ENCODE peak calls at places on chromosomes 4 and X, in five cellular contexts. K is GM12878, F is IMR-90, O is substantia nigra, Q is lower lobe of right lung. B is an unnamed sample.

GRCh38 chr4:76782837-76783236 is 115.1 kb downstream of the SOWAHB start:
- DNase-seq in O (no peak), Q (no peak), F (peak; percentile 85), K (no peak), B (no peak)

GRCh38 chrX:41491267-41492004 is 44.3 kb downstream of the NYX start:
- DNase-seq in O (no peak), K (no peak), Q (no peak), F (peak; percentile 96), B (no peak)

GRCh38 chrX:31123335-31123734 is 51.5 kb upstream of the FTHL17 start:
- DNase-seq in O (no peak), F (no peak), Q (no peak), K (no peak), B (no peak)

GRCh38 chrX:51759055-51759454 is 15.8 kb downstream of the GSPT2 start:
- DNase-seq in F (no peak), K (no peak), Q (no peak), O (no peak), B (no peak)

GRCh38 chr4:98524271-98524670 is 134.1 kb downstream of the TSPAN5 start:
- DNase-seq in F (no peak), K (no peak), Q (no peak), O (no peak), B (no peak)

GRCh38 chrX:13491061-13491460 is 78.3 kb upstream of the EGFL6 start:
- DNase-seq in Q (no peak), F (no peak), O (no peak), K (no peak), B (no peak)

GRCh38 chr4:139840773-139841172 is 175.2 kb downstream of the MGST2 start:
- DNase-seq in O (no peak), K (no peak), F (no peak), Q (no peak), B (no peak)

GRCh38 chr4:155442267-155443105 is 65.7 kb upstream of the MAP9 start:
- DNase-seq in O (no peak), Q (peak; percentile 79), K (no peak), F (peak; percentile 76), B (peak; percentile 55)

GRCh38 chr4:76955187-76955586 is 5.6 kb downstream of the SEPTIN11 start:
- DNase-seq in F (peak; percentile 69), O (no peak), Q (no peak), K (no peak), B (no peak)

GRCh38 chrX:101262590-101262989 is 28.5 kb downstream of the TAF7L start:
- DNase-seq in F (no peak), O (no peak), Q (no peak), K (no peak), B (no peak)

GRCh38 chrX:125646195-125646594 is 326.5 kb downstream of the TEX13C start:
- DNase-seq in K (no peak), O (no peak), Q (no peak), F (no peak), B (no peak)

GRCh38 chr4:84366932-84367331 is 132.2 kb downstream of the NKX6-1 start:
- DNase-seq in K (no peak), Q (no peak), O (no peak), F (no peak), B (no peak)

GRCh38 chr4:106767991-106768390 is 268.1 kb downstream of the DKK2 start:
- DNase-seq in Q (no peak), O (no peak), F (no peak), K (no peak), B (no peak)

GRCh38 chr4:47531241-47531953 is 46.3 kb downstream of the ATP10D start:
- DNase-seq in Q (no peak), F (peak; percentile 90), O (no peak), K (peak; percentile 86), B (peak; percentile 72)

GRCh38 chr4:173834151-173834550 is 304.1 kb upstream of the HAND2 start:
- DNase-seq in F (peak; percentile 7), O (no peak), Q (no peak), K (no peak), B (no peak)

GRCh38 chr4:77501240-77501639 is 104.4 kb upstream of the CXCL13 start:
- DNase-seq in K (no peak), Q (no peak), O (no peak), F (no peak), B (no peak)

GRCh38 chr4:38510201-38510600 is 153.8 kb upstream of the KLF3 start:
- DNase-seq in O (no peak), Q (no peak), K (no peak), F (no peak), B (no peak)

GRCh38 chr4:95158626-95159025 is 390.1 kb downstream of the UNC5C start:
- DNase-seq in F (no peak), K (no peak), Q (no peak), O (no peak), B (no peak)

GRCh38 chrX:2442694-2443093 is 58.1 kb downstream of the DHRSX start:
- DNase-seq in Q (no peak), O (no peak), K (no peak), F (no peak), B (no peak)

GRCh38 chr4:7134737-7135388 is 57.5 kb upstream of the SORCS2 start:
- DNase-seq in K (no peak), F (peak; percentile 84), Q (no peak), O (no peak), B (no peak)

GRCh38 chr4:77922158-77923094 is 59.8 kb downstream of the MRPL1 start:
- DNase-seq in Q (no peak), F (peak; percentile 83), O (no peak), K (no peak), B (no peak)

GRCh38 chr4:95087657-95088455 is 330.1 kb downstream of the BMPR1B start:
- DNase-seq in F (peak; percentile 68), O (no peak), K (no peak), Q (no peak), B (no peak)

GRCh38 chr4:39464886-39465501 is 6.1 kb downstream of the LIAS start:
- DNase-seq in Q (no peak), K (no peak), F (peak; percentile 92), O (no peak), B (no peak)

GRCh38 chr4:161799687-161800086 is 364.1 kb downstream of the FSTL5 start:
- DNase-seq in O (no peak), F (peak; percentile 2), Q (no peak), K (no peak), B (no peak)

GRCh38 chrX:319579-320125 is 1.1 kb upstream of the GTPBP6 start:
- DNase-seq in K (no peak), O (no peak), Q (peak; percentile 67), F (no peak), B (no peak)

GRCh38 chrX:23845316-23845932 is 62.3 kb downstream of the APOO start:
- DNase-seq in O (no peak), F (no peak), Q (no peak), K (no peak), B (no peak)
- H3K27ac ChIP-seq in O (no peak overlapping the region), F (no peak overlapping the region), Q (peak overlapping the region; percentile 68), K (no peak overlapping the region), B (no peak overlapping the region)

DNA sequence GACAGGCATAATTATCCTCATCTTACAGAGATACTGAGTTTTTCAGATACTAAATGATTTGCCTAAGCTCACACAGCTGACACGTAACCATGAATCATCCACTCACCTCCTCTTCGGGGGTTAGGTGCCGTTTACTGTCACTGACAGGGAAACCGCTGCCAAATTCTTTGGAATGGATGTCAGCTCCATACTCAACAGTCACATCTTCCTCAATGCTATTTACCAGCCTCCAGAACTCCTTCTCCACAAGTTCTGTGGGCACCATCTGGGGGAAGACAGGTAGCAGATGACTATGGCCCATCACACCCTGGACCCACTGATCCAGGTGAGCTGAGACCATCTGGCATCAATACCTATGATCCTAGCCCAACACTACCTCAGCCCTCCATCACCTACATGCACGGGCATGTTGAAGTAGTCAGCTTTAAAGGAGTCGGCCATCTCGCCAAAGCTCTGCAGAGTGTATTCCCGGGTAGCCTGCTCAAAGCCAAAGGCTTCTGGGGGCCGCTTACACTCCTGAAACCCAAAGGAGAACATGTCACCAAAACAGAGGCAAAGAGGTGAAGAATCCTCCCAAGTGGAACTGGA is 13.5 kb downstream of the KDM5C start:
- DNase-seq in Q (no peak), O (no peak), F (peak; percentile 61), K (no peak), B (no peak)
- H3K27ac ChIP-seq in Q (no peak overlapping the region), O (no peak overlapping the region), F (no peak overlapping the region), K (no peak overlapping the region), B (no peak overlapping the region)

DNA sequence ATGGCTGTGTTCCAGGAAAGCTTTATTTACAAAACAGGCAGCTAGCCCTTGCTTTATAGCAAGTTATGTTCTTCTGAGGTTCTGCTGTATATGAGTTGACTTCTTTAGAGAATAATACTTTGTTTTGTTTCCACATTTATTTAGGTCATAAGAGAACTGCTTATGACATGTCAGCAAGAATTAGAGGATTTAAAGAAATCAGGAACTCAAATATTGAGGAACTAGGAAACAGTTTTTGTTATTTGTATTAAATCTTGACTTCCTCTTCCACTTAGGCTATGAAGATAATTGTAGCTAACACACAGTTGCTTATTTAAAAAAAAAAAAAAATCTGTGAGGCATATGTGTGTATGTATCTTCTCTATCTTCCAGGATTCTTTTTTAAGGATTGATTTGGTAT is 14.3 kb downstream of the ZRSR2 start:
- DNase-seq in F (no peak), Q (no peak), O (no peak), K (no peak), B (no peak)
- H3K27ac ChIP-seq in F (no peak overlapping the region), Q (peak overlapping the region; percentile 46), O (no peak overlapping the region), K (no peak overlapping the region), B (no peak overlapping the region)

DNA sequence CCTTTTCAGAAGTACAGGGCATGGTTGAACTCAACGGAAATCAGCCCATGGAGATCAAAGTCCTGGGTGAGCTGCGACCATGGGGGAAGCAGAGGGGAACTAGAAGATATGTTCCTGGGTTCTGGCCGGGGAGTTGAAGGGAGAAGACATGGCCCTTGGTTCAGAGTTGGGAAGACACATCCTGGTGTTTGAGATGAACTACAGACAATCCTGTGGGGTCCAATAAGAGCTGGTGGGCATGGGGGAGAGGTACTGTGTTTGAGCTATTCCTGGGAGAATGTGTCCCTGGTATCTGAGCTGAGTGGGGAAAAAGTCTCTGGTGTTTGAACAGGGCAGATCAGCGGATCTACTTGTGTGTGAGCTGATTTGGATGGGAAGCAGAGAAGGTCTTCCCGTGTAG is 7.9 kb downstream of the UBA1 start:
- DNase-seq in Q (no peak), K (no peak), O (no peak), F (no peak), B (no peak)
- H3K27ac ChIP-seq in Q (no peak overlapping the region), K (no peak overlapping the region), O (no peak overlapping the region), F (no peak overlapping the region), B (no peak overlapping the region)

DNA sequence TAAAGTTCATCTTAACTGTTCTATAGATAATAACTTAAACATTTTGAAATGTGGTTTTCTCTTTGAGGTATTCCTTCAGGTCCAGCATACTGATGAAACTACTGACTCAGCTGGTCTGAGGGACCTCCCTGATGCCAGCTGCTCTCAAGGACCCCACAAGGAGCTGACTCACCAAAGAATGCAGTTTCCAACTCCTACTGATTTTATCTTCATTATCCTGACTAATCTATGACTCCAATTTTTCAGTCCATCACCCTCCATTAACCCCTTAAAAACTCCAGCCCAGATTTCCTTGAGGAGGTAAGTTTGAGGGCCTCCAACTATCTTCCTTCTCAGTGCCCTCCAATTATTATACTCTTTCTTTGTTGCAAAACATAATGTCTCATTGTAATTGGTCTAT is 1.4 kb upstream of the UGT2B4 start:
- DNase-seq in K (no peak), Q (no peak), F (no peak), O (no peak), B (no peak)
- H3K27ac ChIP-seq in K (no peak overlapping the region), Q (no peak overlapping the region), F (no peak overlapping the region), O (no peak overlapping the region), B (no peak overlapping the region)

GRCh38 chr4:83212041-83212851 is 72.4 kb downstream of the COQ2 start:
- DNase-seq in O (no peak), Q (no peak), F (no peak), K (peak; percentile 90), B (peak; percentile 91)
- H3K27ac ChIP-seq in O (no peak overlapping the region), Q (no peak overlapping the region), F (no peak overlapping the region), K (peak overlapping the region; percentile 60), B (peak overlapping the region; percentile 38)